ENCODE peak calls at places on chromosomes 7 and 10, in eight cellular contexts. One of them, this sample, is unnamed.

GRCh38 chr7:50206521-50207250 is 97.8 kb upstream of the IKZF1 start:
- DNase-seq in ovary: no peak
- DNase-seq in AG09319: no peak
- DNase-seq in GM13976: no peak
- DNase-seq in astrocyte of the spinal cord: no peak
- DNase-seq in endothelial cell: no peak
- DNase-seq in cardiac muscle cell: no peak
- DNase-seq in uterus: no peak
- DNase-seq in this sample: peak; percentile 92

GRCh38 chr7:29146888-29147609 is 712 bp upstream of the CPVL start:
- DNase-seq in ovary: peak; percentile 21
- DNase-seq in AG09319: no peak
- DNase-seq in GM13976: no peak
- DNase-seq in astrocyte of the spinal cord: no peak
- DNase-seq in endothelial cell: no peak
- DNase-seq in cardiac muscle cell: peak; percentile 49
- DNase-seq in uterus: no peak
- DNase-seq in this sample: no peak

GRCh38 chr7:44266526-44266925 is 58.9 kb downstream of the CAMK2B start:
- DNase-seq in ovary: no peak
- DNase-seq in AG09319: no peak
- DNase-seq in GM13976: no peak
- DNase-seq in astrocyte of the spinal cord: no peak
- DNase-seq in endothelial cell: no peak
- DNase-seq in cardiac muscle cell: no peak
- DNase-seq in uterus: no peak
- DNase-seq in this sample: no peak

GRCh38 chr7:156157409-156158012 is 345.2 kb upstream of the SHH start:
- DNase-seq in ovary: no peak
- DNase-seq in AG09319: no peak
- DNase-seq in GM13976: no peak
- DNase-seq in astrocyte of the spinal cord: no peak
- DNase-seq in endothelial cell: no peak
- DNase-seq in cardiac muscle cell: no peak
- DNase-seq in uterus: no peak
- DNase-seq in this sample: no peak

GRCh38 chr10:26029858-26030257 is 95.8 kb downstream of the MYO3A start:
- DNase-seq in ovary: no peak
- DNase-seq in AG09319: no peak
- DNase-seq in GM13976: no peak
- DNase-seq in astrocyte of the spinal cord: no peak
- DNase-seq in endothelial cell: no peak
- DNase-seq in cardiac muscle cell: no peak
- DNase-seq in uterus: no peak
- DNase-seq in this sample: no peak

GRCh38 chr10:50604823-50605222 is 18.9 kb downstream of the SGMS1 start:
- DNase-seq in ovary: no peak
- DNase-seq in AG09319: no peak
- DNase-seq in GM13976: no peak
- DNase-seq in astrocyte of the spinal cord: no peak
- DNase-seq in endothelial cell: no peak
- DNase-seq in cardiac muscle cell: no peak
- DNase-seq in uterus: no peak
- DNase-seq in this sample: no peak

GRCh38 chr7:3112499-3113134 is 69.0 kb upstream of the CARD11 start:
- DNase-seq in ovary: no peak
- DNase-seq in AG09319: no peak
- DNase-seq in GM13976: no peak
- DNase-seq in astrocyte of the spinal cord: no peak
- DNase-seq in endothelial cell: no peak
- DNase-seq in cardiac muscle cell: no peak
- DNase-seq in uterus: no peak
- DNase-seq in this sample: peak; percentile 80

GRCh38 chr7:80253653-80254052 is 119.0 kb downstream of the GNAI1 start:
- DNase-seq in ovary: no peak
- DNase-seq in AG09319: no peak
- DNase-seq in GM13976: no peak
- DNase-seq in astrocyte of the spinal cord: peak; percentile 42
- DNase-seq in endothelial cell: no peak
- DNase-seq in cardiac muscle cell: no peak
- DNase-seq in uterus: no peak
- DNase-seq in this sample: no peak

GRCh38 chr7:43108255-43109011 is 4.0 kb upstream of the HECW1 start:
- DNase-seq in ovary: peak; percentile 28
- DNase-seq in AG09319: no peak
- DNase-seq in GM13976: peak; percentile 58
- DNase-seq in astrocyte of the spinal cord: peak; percentile 69
- DNase-seq in endothelial cell: peak; percentile 88
- DNase-seq in cardiac muscle cell: peak; percentile 79
- DNase-seq in uterus: no peak
- DNase-seq in this sample: peak; percentile 83

GRCh38 chr10:103544657-103545310 is 51.3 kb downstream of the NEURL1 start:
- DNase-seq in ovary: no peak
- DNase-seq in AG09319: no peak
- DNase-seq in GM13976: no peak
- DNase-seq in astrocyte of the spinal cord: no peak
- DNase-seq in endothelial cell: no peak
- DNase-seq in cardiac muscle cell: no peak
- DNase-seq in uterus: peak; percentile 13
- DNase-seq in this sample: no peak

DNA sequence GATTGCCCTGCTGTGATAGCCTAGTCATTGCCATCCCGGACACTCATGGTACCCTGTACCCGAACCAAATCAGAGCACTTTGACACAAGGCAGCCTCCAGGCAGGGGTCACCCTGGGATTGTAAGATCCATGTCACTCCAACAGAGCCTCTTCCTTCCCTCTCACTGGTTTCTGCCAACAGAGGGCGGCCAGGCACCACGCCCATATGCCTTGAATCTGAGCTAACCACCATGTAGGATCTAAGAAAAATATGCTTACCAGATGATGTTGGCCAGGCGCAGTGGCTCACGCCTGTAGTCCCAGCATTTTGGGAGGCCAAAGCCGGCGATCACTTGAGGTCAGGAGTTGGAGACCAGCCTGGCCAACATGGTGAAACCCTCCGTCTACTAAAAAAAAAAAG is 389.2 kb upstream of the KLF6 start:
- DNase-seq in ovary: no peak
- DNase-seq in AG09319: no peak
- DNase-seq in GM13976: no peak
- DNase-seq in astrocyte of the spinal cord: no peak
- DNase-seq in endothelial cell: no peak
- DNase-seq in cardiac muscle cell: peak; percentile 14
- DNase-seq in uterus: no peak
- DNase-seq in this sample: no peak
- TF ChIP-seq CTCF in ovary: no peak
- TF ChIP-seq CTCF in AG09319: peak; percentile 4
- TF ChIP-seq CTCF in GM13976: no peak
- TF ChIP-seq CTCF in astrocyte of the spinal cord: no peak
- TF ChIP-seq CTCF in endothelial cell: no peak
- TF ChIP-seq CTCF in cardiac muscle cell: no peak
- TF ChIP-seq CTCF in uterus: no peak
- TF ChIP-seq CTCF in this sample: no peak

GRCh38 chr10:66604195-66604594 is 321.6 kb upstream of the LRRTM3 start:
- DNase-seq in ovary: no peak
- DNase-seq in AG09319: no peak
- DNase-seq in GM13976: no peak
- DNase-seq in astrocyte of the spinal cord: no peak
- DNase-seq in endothelial cell: no peak
- DNase-seq in cardiac muscle cell: no peak
- DNase-seq in uterus: no peak
- DNase-seq in this sample: no peak
- TF ChIP-seq CTCF in ovary: no peak
- TF ChIP-seq CTCF in AG09319: no peak
- TF ChIP-seq CTCF in GM13976: no peak
- TF ChIP-seq CTCF in astrocyte of the spinal cord: no peak
- TF ChIP-seq CTCF in endothelial cell: no peak
- TF ChIP-seq CTCF in cardiac muscle cell: no peak
- TF ChIP-seq CTCF in uterus: no peak
- TF ChIP-seq CTCF in this sample: no peak

GRCh38 chr10:69125554-69125953 is 1.6 kb downstream of the VPS26A start:
- DNase-seq in ovary: no peak
- DNase-seq in AG09319: no peak
- DNase-seq in GM13976: no peak
- DNase-seq in astrocyte of the spinal cord: no peak
- DNase-seq in endothelial cell: no peak
- DNase-seq in cardiac muscle cell: no peak
- DNase-seq in uterus: no peak
- DNase-seq in this sample: no peak

GRCh38 chr10:69119896-69120295 is 4.1 kb upstream of the VPS26A start:
- DNase-seq in ovary: no peak
- DNase-seq in AG09319: no peak
- DNase-seq in GM13976: no peak
- DNase-seq in astrocyte of the spinal cord: no peak
- DNase-seq in endothelial cell: no peak
- DNase-seq in cardiac muscle cell: no peak
- DNase-seq in uterus: no peak
- DNase-seq in this sample: no peak

GRCh38 chr10:69124558-69125121 is 662 bp downstream of the VPS26A start:
- DNase-seq in ovary: peak; percentile 42
- DNase-seq in AG09319: peak; percentile 7
- DNase-seq in GM13976: peak; percentile 68
- DNase-seq in astrocyte of the spinal cord: peak; percentile 54
- DNase-seq in endothelial cell: peak; percentile 42
- DNase-seq in cardiac muscle cell: peak; percentile 70
- DNase-seq in uterus: peak; percentile 24
- DNase-seq in this sample: peak; percentile 78

GRCh38 chr10:69123306-69123746 is 652 bp upstream of the VPS26A start:
- DNase-seq in ovary: no peak
- DNase-seq in AG09319: peak; percentile 34
- DNase-seq in GM13976: no peak
- DNase-seq in astrocyte of the spinal cord: no peak
- DNase-seq in endothelial cell: peak; percentile 54
- DNase-seq in cardiac muscle cell: peak; percentile 83
- DNase-seq in uterus: no peak
- DNase-seq in this sample: no peak

DNA sequence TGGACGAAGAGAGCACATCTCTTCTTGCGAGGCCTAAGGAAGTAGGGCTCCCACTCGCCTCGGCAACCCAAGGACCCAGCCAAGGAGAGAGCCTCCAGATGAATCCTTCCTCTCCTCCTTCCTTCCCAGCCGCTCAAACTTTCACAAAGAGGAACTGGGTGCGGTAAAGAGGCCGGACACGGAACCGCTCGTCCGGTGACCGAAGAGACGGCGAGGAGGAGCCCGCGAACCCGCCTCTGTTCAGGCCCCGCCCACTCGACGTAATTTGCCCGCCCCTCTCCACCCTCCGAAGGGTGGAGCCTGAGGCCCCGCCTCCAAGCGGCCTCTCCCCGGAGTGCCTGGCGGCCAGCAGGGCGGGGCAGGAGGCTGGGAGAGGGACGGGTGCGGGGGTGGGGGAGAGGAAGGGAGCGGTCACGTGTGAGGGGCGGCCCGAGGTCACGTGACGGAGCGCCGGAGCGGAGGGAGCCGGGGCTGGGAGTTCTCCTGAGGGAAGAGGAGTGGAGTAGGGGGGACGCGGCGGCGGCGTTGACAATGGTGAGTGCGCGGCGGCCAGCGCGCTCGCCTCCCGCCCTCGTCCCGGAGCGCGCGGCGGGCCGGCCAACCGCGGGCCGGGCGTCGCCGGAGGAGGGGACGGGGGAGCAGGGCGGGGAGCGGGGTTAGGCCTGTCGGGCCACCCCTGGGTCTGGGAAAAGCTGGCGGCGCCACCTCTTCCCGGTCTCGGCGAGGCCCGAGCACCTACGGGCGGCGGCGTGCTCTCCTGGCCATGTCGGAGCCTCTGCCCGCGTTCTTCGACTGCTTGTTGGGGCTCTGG is at the start of gene VPS26A:
- DNase-seq in ovary: peak; percentile 100
- DNase-seq in AG09319: peak; percentile 97
- DNase-seq in GM13976: peak; percentile 100
- DNase-seq in astrocyte of the spinal cord: peak; percentile 99
- DNase-seq in endothelial cell: peak; percentile 100
- DNase-seq in cardiac muscle cell: peak; percentile 99
- DNase-seq in uterus: peak; percentile 99
- DNase-seq in this sample: peak; percentile 99
- TF ChIP-seq CTCF in ovary: no peak
- TF ChIP-seq CTCF in AG09319: no peak
- TF ChIP-seq CTCF in GM13976: no peak
- TF ChIP-seq CTCF in astrocyte of the spinal cord: no peak
- TF ChIP-seq CTCF in endothelial cell: no peak
- TF ChIP-seq CTCF in cardiac muscle cell: no peak
- TF ChIP-seq CTCF in uterus: peak; percentile 2
- TF ChIP-seq CTCF in this sample: peak; percentile 5

GRCh38 chr7:24894670-24895221 is 85.2 kb downstream of the OSBPL3 start:
- DNase-seq in ovary: peak; percentile 54
- DNase-seq in AG09319: no peak
- DNase-seq in GM13976: no peak
- DNase-seq in astrocyte of the spinal cord: no peak
- DNase-seq in endothelial cell: no peak
- DNase-seq in cardiac muscle cell: peak; percentile 20
- DNase-seq in uterus: no peak
- DNase-seq in this sample: no peak
- TF ChIP-seq CTCF in ovary: no peak
- TF ChIP-seq CTCF in AG09319: peak; percentile 40
- TF ChIP-seq CTCF in GM13976: no peak
- TF ChIP-seq CTCF in astrocyte of the spinal cord: peak; percentile 57
- TF ChIP-seq CTCF in endothelial cell: peak; percentile 18
- TF ChIP-seq CTCF in cardiac muscle cell: peak; percentile 54
- TF ChIP-seq CTCF in uterus: no peak
- TF ChIP-seq CTCF in this sample: peak; percentile 21

GRCh38 chr7:30555525-30555924 is 39.2 kb upstream of the GARS1 start:
- DNase-seq in ovary: no peak
- DNase-seq in AG09319: no peak
- DNase-seq in GM13976: no peak
- DNase-seq in astrocyte of the spinal cord: no peak
- DNase-seq in endothelial cell: no peak
- DNase-seq in cardiac muscle cell: no peak
- DNase-seq in uterus: no peak
- DNase-seq in this sample: no peak

GRCh38 chr7:30559566-30559965 is 35.1 kb upstream of the GARS1 start:
- DNase-seq in ovary: no peak
- DNase-seq in AG09319: no peak
- DNase-seq in GM13976: no peak
- DNase-seq in astrocyte of the spinal cord: peak; percentile 8
- DNase-seq in endothelial cell: peak; percentile 27
- DNase-seq in cardiac muscle cell: no peak
- DNase-seq in uterus: no peak
- DNase-seq in this sample: no peak

GRCh38 chr7:30553141-30553540 is 41.5 kb upstream of the GARS1 start:
- DNase-seq in ovary: no peak
- DNase-seq in AG09319: no peak
- DNase-seq in GM13976: no peak
- DNase-seq in astrocyte of the spinal cord: no peak
- DNase-seq in endothelial cell: no peak
- DNase-seq in cardiac muscle cell: no peak
- DNase-seq in uterus: no peak
- DNase-seq in this sample: no peak

GRCh38 chr7:30561389-30561788 is 33.3 kb upstream of the GARS1 start:
- DNase-seq in ovary: no peak
- DNase-seq in AG09319: no peak
- DNase-seq in GM13976: no peak
- DNase-seq in astrocyte of the spinal cord: no peak
- DNase-seq in endothelial cell: no peak
- DNase-seq in cardiac muscle cell: no peak
- DNase-seq in uterus: no peak
- DNase-seq in this sample: no peak

GRCh38 chr7:30556854-30557644 is 37.6 kb upstream of the GARS1 start:
- DNase-seq in ovary: no peak
- DNase-seq in AG09319: no peak
- DNase-seq in GM13976: no peak
- DNase-seq in astrocyte of the spinal cord: peak; percentile 89
- DNase-seq in endothelial cell: no peak
- DNase-seq in cardiac muscle cell: no peak
- DNase-seq in uterus: no peak
- DNase-seq in this sample: no peak
- TF ChIP-seq CTCF in ovary: no peak
- TF ChIP-seq CTCF in AG09319: no peak
- TF ChIP-seq CTCF in GM13976: no peak
- TF ChIP-seq CTCF in astrocyte of the spinal cord: no peak
- TF ChIP-seq CTCF in endothelial cell: no peak
- TF ChIP-seq CTCF in cardiac muscle cell: no peak
- TF ChIP-seq CTCF in uterus: no peak
- TF ChIP-seq CTCF in this sample: no peak

This sample was measured in activated CD8-positive, alpha-beta T cell treated with anti-CD3 and anti-CD28 coated beads for 36 hours.